ENCODE peak calls at places on chromosomes 7 and 10, in six cellular contexts. G is lower leg skin, C is IMR-90, T is Peyer's patch, I is OCI-LY7, M is tibial nerve. D is an unnamed sample.

GRCh38 chr10:1418031-1418550 is 319.2 kb downstream of the ADARB2 start:
- DNase-seq in M (no peak), C (no peak), T (no peak), G (no peak), I (no peak), D (no peak)

GRCh38 chr10:119341236-119342016 is 134.1 kb downstream of the GRK5 start:
- DNase-seq in C (peak; percentile 83), G (no peak), I (no peak), T (peak; percentile 54), M (no peak), D (peak; percentile 86)

GRCh38 chr7:1160665-1161010 is 642 bp upstream of the ZFAND2A start:
- DNase-seq in G (no peak), M (no peak), I (no peak), T (peak; percentile 60), C (no peak), D (no peak)

GRCh38 chr10:113062977-113063967 is 113.2 kb downstream of the TCF7L2 start:
- DNase-seq in T (no peak), G (no peak), C (peak; percentile 62), I (no peak), M (no peak), D (peak; percentile 59)

GRCh38 chr7:1497293-1497927 is 6.8 kb downstream of the INTS1 start:
- DNase-seq in M (no peak), G (no peak), T (no peak), C (no peak), I (no peak), D (no peak)

GRCh38 chr7:128021361-128021760 is 9.9 kb downstream of the LRRC4 start:
- DNase-seq in M (no peak), G (no peak), I (no peak), T (no peak), C (peak; percentile 57), D (no peak)

GRCh38 chr10:77182803-77183202 is 454.8 kb downstream of the KCNMA1 start:
- DNase-seq in C (no peak), M (no peak), I (no peak), T (no peak), G (no peak), D (no peak)

GRCh38 chr10:79483948-79484347 is 28.4 kb upstream of the EIF5AL1 start:
- DNase-seq in I (no peak), G (peak; percentile 57), C (peak; percentile 54), M (peak; percentile 42), T (no peak), D (peak; percentile 94)

GRCh38 chr10:79385804-79386531 is 38.7 kb downstream of the PPIF start:
- DNase-seq in M (peak; percentile 11), C (no peak), I (no peak), T (peak; percentile 40), G (no peak), D (no peak)

GRCh38 chr10:3432089-3432488 is 259.5 kb upstream of the PITRM1 start:
- DNase-seq in T (no peak), C (no peak), G (no peak), I (no peak), M (no peak), D (no peak)

GRCh38 chr10:75238182-75239180 is 2.7 kb upstream of the COMTD1 start:
- DNase-seq in C (no peak), G (no peak), I (no peak), T (peak; percentile 85), M (no peak), D (no peak)

GRCh38 chr10:96352027-96352426 is 6.8 kb downstream of the OPALIN start:
- DNase-seq in T (no peak), I (no peak), G (no peak), C (no peak), M (no peak), D (no peak)

GRCh38 chr7:151804756-151805503 is 72.0 kb downstream of the PRKAG2 start:
- DNase-seq in M (no peak), C (no peak), T (peak; percentile 36), G (no peak), I (no peak), D (no peak)

GRCh38 chr7:28179081-28180030 is 1.2 kb downstream of the JAZF1 start:
- DNase-seq in G (peak; percentile 50), M (peak; percentile 50), I (peak; percentile 80), T (peak; percentile 78), C (no peak), D (peak; percentile 59)

GRCh38 chr7:122299935-122300606 is 4.5 kb downstream of the FEZF1 start:
- DNase-seq in T (no peak), G (no peak), C (no peak), M (no peak), I (no peak), D (no peak)

GRCh38 chr7:122299624-122299934 is 5.0 kb downstream of the FEZF1 start:
- DNase-seq in I (no peak), C (no peak), M (no peak), T (no peak), G (no peak), D (no peak)

GRCh38 chr7:122301291-122301690 is 3.3 kb downstream of the FEZF1 start:
- DNase-seq in T (no peak), M (no peak), C (no peak), G (no peak), I (no peak), D (no peak)

GRCh38 chr7:122301858-122302745 is 2.4 kb downstream of the FEZF1 start:
- DNase-seq in C (no peak), T (no peak), M (no peak), I (no peak), G (no peak), D (no peak)

DNA sequence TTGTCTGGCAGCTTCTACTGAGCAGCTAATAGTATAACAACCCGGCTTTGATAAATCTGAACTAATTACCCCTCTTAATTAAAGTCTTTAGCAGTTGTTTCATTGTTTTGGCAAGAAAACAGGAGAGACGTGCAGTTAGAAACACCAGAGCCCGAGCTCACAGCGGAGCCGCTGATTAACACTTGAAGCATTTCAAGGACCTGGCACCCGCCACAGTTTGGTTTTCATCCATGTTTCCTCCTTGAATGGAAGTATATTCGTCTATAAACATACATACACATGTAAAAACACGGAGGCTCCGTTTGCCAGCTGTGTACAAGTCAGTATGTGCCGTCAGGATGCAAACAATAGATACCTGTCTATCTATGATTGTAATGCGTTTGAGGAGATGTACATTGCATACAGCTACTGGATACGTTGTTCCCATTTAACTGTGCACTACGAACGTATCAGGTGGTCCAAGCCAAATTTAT is 3.9 kb downstream of the FEZF1 start:
- DNase-seq in T (no peak), C (no peak), I (no peak), G (no peak), M (no peak), D (no peak)
- TF ChIP-seq CTCF in T (no peak), C (no peak), I (no peak), G (no peak), M (no peak), D (no peak)

GRCh38 chr7:37449621-37450020 is 957 bp upstream of the ELMO1 start:
- DNase-seq in I (no peak), T (no peak), M (no peak), G (no peak), C (no peak), D (no peak)
- H3K4me3 ChIP-seq in I (peak overlapping the region; percentile 67), T (peak overlapping the region; percentile 85), M (peak overlapping the region; percentile 97), G (no peak overlapping the region), C (no peak overlapping the region), D (no peak overlapping the region)

DNA sequence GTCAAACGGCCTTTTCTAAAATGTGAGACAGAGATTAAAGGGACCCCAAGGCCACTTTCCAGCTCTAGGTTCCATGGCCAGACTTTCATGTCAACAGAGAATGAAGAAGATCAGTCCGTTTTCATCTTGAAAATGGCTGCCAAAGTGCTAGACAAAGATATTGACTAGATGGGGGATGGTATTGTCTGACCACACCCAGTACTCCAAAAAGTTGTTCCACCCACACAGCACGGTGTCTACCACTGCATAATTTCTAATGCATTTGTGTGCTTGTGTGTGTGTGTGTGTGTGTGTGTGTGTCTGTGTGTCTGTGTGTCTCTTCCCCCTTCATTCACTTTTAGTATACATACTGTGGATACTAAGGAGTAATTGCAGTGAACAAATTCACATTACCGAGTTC is 1.3 kb downstream of the COL1A2 start:
- DNase-seq in I (no peak), G (no peak), C (peak; percentile 74), M (no peak), T (no peak), D (peak; percentile 68)
- TF ChIP-seq CTCF in I (no peak), G (no peak), C (no peak), M (no peak), T (no peak), D (no peak)

GRCh38 chr10:122287584-122287983 is 16.5 kb downstream of the BTBD16 start:
- DNase-seq in G (no peak), T (no peak), M (no peak), I (no peak), C (no peak), D (no peak)

GRCh38 chr10:122290334-122290733 is 19.2 kb downstream of the BTBD16 start:
- DNase-seq in T (no peak), G (no peak), M (no peak), C (no peak), I (no peak), D (no peak)

GRCh38 chr10:122285506-122286444 is 14.7 kb downstream of the BTBD16 start:
- DNase-seq in T (no peak), C (no peak), M (no peak), G (no peak), I (no peak), D (no peak)

GRCh38 chr10:122288917-122289316 is 17.8 kb downstream of the BTBD16 start:
- DNase-seq in I (no peak), C (no peak), T (no peak), G (no peak), M (no peak), D (no peak)

GRCh38 chr10:122286872-122287271 is 15.8 kb downstream of the BTBD16 start:
- DNase-seq in C (peak; percentile 77), T (no peak), M (no peak), I (no peak), G (no peak), D (peak; percentile 23)
- H3K4me3 ChIP-seq in C (no peak overlapping the region), T (no peak overlapping the region), M (no peak overlapping the region), I (no peak overlapping the region), G (no peak overlapping the region), D (no peak overlapping the region)

DNA sequence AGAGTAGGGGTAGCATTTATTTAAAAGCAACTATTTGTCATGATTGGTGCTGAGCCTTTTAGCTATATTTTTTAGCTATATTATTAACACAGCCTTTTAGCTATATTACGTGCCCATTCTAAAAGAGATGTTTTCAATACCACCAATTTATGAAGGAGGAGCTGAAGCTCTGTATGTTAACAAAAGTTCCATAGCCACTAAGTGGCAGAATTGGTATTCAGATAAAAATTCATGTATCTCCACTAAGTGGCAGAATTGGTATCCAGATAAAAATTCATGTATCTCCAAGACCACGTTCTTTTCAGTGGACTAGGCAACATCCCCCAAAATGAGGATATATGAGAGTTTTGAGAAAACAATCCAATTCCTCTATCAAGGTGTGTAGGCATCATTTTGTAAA is 268.6 kb downstream of the HGF start:
- DNase-seq in G (no peak), I (peak; percentile 1), C (peak; percentile 81), M (no peak), T (no peak), D (peak; percentile 72)
- TF ChIP-seq CTCF in G (no peak), I (peak; percentile 40), C (peak; percentile 73), M (no peak), T (no peak), D (peak; percentile 42)

D was measured in fibroblast of villous mesenchyme.